ENCODE peak calls at places on chromosomes 6 and 20, in six cellular contexts. B is GM18507; Z is lower lobe of right lung; G is stimulated activated CD4-positive, alpha-beta T cell treated with anti-CD3 and anti-CD28 coated beads, Interleukin-1b, Interleukin-23, amount 100 ng/mL, for 48 hours; L is NCI-H1417; U is lung microvascular endothelial cell. X is an unnamed sample.
A peak's percentile ranks its signal among the peaks of the same experiment; 100 is the strongest.

GRCh38 chr6:155530219-155530834 is 74.7 kb upstream of the NOX3 start:
- DNase-seq in L (no peak), B (peak; percentile 7), G (peak; percentile 10), U (peak; percentile 79), Z (no peak), X (peak; percentile 53)

GRCh38 chr20:58149412-58150091 is 78.9 kb downstream of the ANKRD60 start:
- DNase-seq in B (no peak), L (no peak), Z (no peak), U (no peak), G (no peak), X (no peak)

GRCh38 chr6:150254671-150255228 is 111.9 kb downstream of the PPP1R14C start:
- DNase-seq in Z (no peak), U (no peak), B (no peak), L (no peak), G (no peak), X (no peak)

GRCh38 chr6:53793318-53793975 is 1.4 kb upstream of the LRRC1 start:
- DNase-seq in G (peak; percentile 30), L (peak; percentile 68), B (peak; percentile 28), Z (peak; percentile 72), U (peak; percentile 71), X (peak; percentile 53)

GRCh38 chr6:17707371-17707651 is 586 bp upstream of the NUP153 start:
- DNase-seq in G (no peak), L (no peak), U (no peak), Z (no peak), B (no peak), X (no peak)

GRCh38 chr6:67411036-67411435 is 1224.0 kb upstream of the ADGRB3 start:
- DNase-seq in L (no peak), U (no peak), G (no peak), B (no peak), Z (no peak), X (no peak)

GRCh38 chr20:43415661-43416430 is 41.9 kb upstream of the SRSF6 start:
- DNase-seq in L (no peak), U (no peak), B (no peak), Z (no peak), G (no peak), X (no peak)

GRCh38 chr6:155372256-155372655 is 58.0 kb upstream of the TFB1M start:
- DNase-seq in G (no peak), U (no peak), B (no peak), Z (no peak), L (no peak), X (no peak)

GRCh38 chr20:34262488-34263288 is 21.5 kb downstream of the ASIP start:
- DNase-seq in B (no peak), L (no peak), U (no peak), G (no peak), Z (no peak), X (peak; percentile 66)

GRCh38 chr6:161272600-161273355 is 1.1 kb downstream of the AGPAT4 start:
- DNase-seq in L (peak; percentile 60), G (no peak), Z (no peak), B (no peak), U (no peak), X (no peak)

GRCh38 chr20:63070771-63071540 is 64.2 kb upstream of the BHLHE23 start:
- DNase-seq in B (no peak), U (no peak), Z (peak; percentile 20), L (no peak), G (no peak), X (no peak)

X was measured in adrenal gland.